ENCODE peak calls at places on chromosomes 6 and 20, in nine cellular contexts. Z is brain microvascular endothelial cell; F is T1000; U is iPS-NIHi11; C is stimulated activated CD4-positive, alpha-beta T cell treated with anti-CD3 and anti-CD28 coated beads, Interleukin-1b, Interleukin-23, amount 100 ng/mL, for 1 hour; R is left ventricle myocardium inferior; T is nephron progenitor cell; W is NCI-H2081; M is EL. Y is an unnamed sample.

GRCh38 chr6:37298958-37299357 is 41.0 kb upstream of the TMEM217 start:
- DNase-seq in W (no peak), C (no peak), U (no peak), M (no peak), T (no peak), Z (no peak), F (no peak), R (no peak), Y (no peak)

GRCh38 chr6:73610444-73611275 is 43.1 kb downstream of the SLC17A5 start:
- DNase-seq in F (no peak), T (no peak), U (peak; percentile 31), R (no peak), C (no peak), M (peak; percentile 65), Z (no peak), W (peak; percentile 11), Y (no peak)

GRCh38 chr6:25312034-25312620 is 33.0 kb downstream of the CARMIL1 start:
- DNase-seq in R (no peak), M (peak; percentile 75), F (no peak), W (no peak), C (no peak), U (no peak), Z (no peak), T (no peak), Y (no peak)

GRCh38 chr6:7673063-7673536 is 52.8 kb upstream of the BMP6 start:
- DNase-seq in F (peak; percentile 33), T (peak; percentile 26), Z (peak; percentile 3), R (peak; percentile 36), W (no peak), C (no peak), M (peak; percentile 53), U (peak; percentile 79), Y (peak; percentile 43)

GRCh38 chr20:4283011-4283410 is 267.7 kb upstream of the RNF24 start:
- DNase-seq in F (no peak), R (no peak), C (no peak), M (peak; percentile 45), Z (no peak), W (no peak), T (no peak), U (no peak), Y (no peak)

GRCh38 chr6:27129095-27129815 is 118.2 kb upstream of the PRSS16 start:
- DNase-seq in W (no peak), T (no peak), U (no peak), C (no peak), R (no peak), Z (no peak), M (no peak), F (no peak), Y (no peak)

GRCh38 chr20:11372831-11373230 is 544.9 kb upstream of the BTBD3 start:
- DNase-seq in F (no peak), Z (no peak), C (no peak), T (no peak), U (no peak), M (no peak), R (no peak), W (no peak), Y (no peak)

GRCh38 chr20:62131560-62132320 is 9.5 kb downstream of the LSM14B start:
- DNase-seq in M (no peak), T (no peak), C (no peak), W (no peak), F (no peak), R (no peak), Z (no peak), U (no peak), Y (no peak)

GRCh38 chr20:59678286-59678685 is 73.9 kb downstream of the PHACTR3 start:
- DNase-seq in M (no peak), F (no peak), C (no peak), T (no peak), R (no peak), W (no peak), Z (no peak), U (no peak), Y (no peak)

GRCh38 chr6:120211955-120212792 is 862.6 kb upstream of the MAN1A1 start:
- DNase-seq in F (no peak), C (no peak), Z (peak; percentile 25), R (no peak), M (peak; percentile 19), U (no peak), T (no peak), W (no peak), Y (no peak)

GRCh38 chr20:38076548-38076947 is 43.0 kb downstream of the RPRD1B start:
- DNase-seq in C (no peak), T (no peak), W (no peak), M (no peak), U (no peak), Z (no peak), F (no peak), R (no peak), Y (no peak)

GRCh38 chr6:718345-718744 is 25.4 kb upstream of the EXOC2 start:
- DNase-seq in F (no peak), M (no peak), Z (no peak), W (no peak), R (no peak), U (no peak), T (no peak), C (no peak), Y (no peak)

GRCh38 chr6:147135211-147135672 is 69.0 kb upstream of the STXBP5 start:
- DNase-seq in T (no peak), U (no peak), C (no peak), M (peak; percentile 68), F (no peak), R (no peak), Z (peak; percentile 14), W (no peak), Y (no peak)

GRCh38 chr6:109130065-109130464 is 34.8 kb downstream of the CEP57L1 start:
- DNase-seq in F (no peak), T (no peak), C (no peak), Z (no peak), R (no peak), U (no peak), W (no peak), M (no peak), Y (no peak)

GRCh38 chr6:27139753-27140522 is 107.6 kb upstream of the PRSS16 start:
- DNase-seq in Z (no peak), W (no peak), U (no peak), C (no peak), R (no peak), T (peak; percentile 22), F (no peak), M (peak; percentile 53), Y (no peak)

GRCh38 chr6:136991614-136992013 is 53.2 kb downstream of the IL20RA start:
- DNase-seq in M (no peak), R (no peak), U (no peak), C (no peak), F (no peak), W (no peak), Z (no peak), T (no peak), Y (no peak)